ENCODE peak calls at places on chromosome 15, in nine cellular contexts. I, Z, E, F, S, J, B, X and K are unnamed samples.
A peak's percentile ranks its signal among the peaks of the same experiment; 100 is the strongest.

GRCh38 chr15:56891852-56892251 is 26.6 kb upstream of the TCF12 start:
- DNase-seq in I (no peak), Z (no peak), E (no peak), F (no peak), S (no peak), J (no peak), B (no peak), X (no peak), K (no peak)

GRCh38 chr15:59349715-59350420 is 22.8 kb downstream of the MYO1E start:
- DNase-seq in I (peak; percentile 53), Z (peak; percentile 33), E (peak; percentile 35), F (peak; percentile 13), S (no peak), J (peak; percentile 83), B (peak; percentile 94), X (no peak), K (no peak)

GRCh38 chr15:100438570-100438969 is 90.2 kb downstream of the CERS3 start:
- DNase-seq in I (peak; percentile 51), Z (no peak), E (no peak), F (no peak), S (no peak), J (no peak), B (peak; percentile 1), X (peak; percentile 11), K (peak; percentile 28)

GRCh38 chr15:92083190-92083589 is 229.7 kb downstream of the SLCO3A1 start:
- DNase-seq in I (no peak), Z (no peak), E (no peak), F (no peak), S (no peak), J (no peak), B (no peak), X (no peak), K (no peak)

GRCh38 chr15:65996901-65997300 is 127.6 kb downstream of the RAB11A start:
- DNase-seq in I (no peak), Z (no peak), E (no peak), F (no peak), S (no peak), J (no peak), B (no peak), X (no peak), K (no peak)

GRCh38 chr15:28943611-28944230 is 57.9 kb downstream of the APBA2 start:
- DNase-seq in I (no peak), Z (no peak), E (no peak), F (no peak), S (no peak), J (peak; percentile 34), B (no peak), X (no peak), K (no peak)

GRCh38 chr15:57932348-57932747 is 133.2 kb downstream of the ALDH1A2 start:
- DNase-seq in I (no peak), Z (no peak), E (no peak), F (no peak), S (no peak), J (no peak), B (no peak), X (no peak), K (no peak)

GRCh38 chr15:27458370-27459084 is 487.5 kb downstream of the GABRG3 start:
- DNase-seq in I (no peak), Z (no peak), E (no peak), F (no peak), S (no peak), J (no peak), B (no peak), X (no peak), K (no peak)

GRCh38 chr15:60093273-60094067 is 89.4 kb downstream of the FOXB1 start:
- DNase-seq in I (no peak), Z (no peak), E (no peak), F (no peak), S (no peak), J (no peak), B (no peak), X (no peak), K (no peak)

GRCh38 chr15:62853833-62854210 is 188.7 kb upstream of the TPM1 start:
- DNase-seq in I (no peak), Z (no peak), E (no peak), F (no peak), S (no peak), J (no peak), B (no peak), X (no peak), K (peak; percentile 91)

GRCh38 chr15:80970018-80970657 is 19.5 kb downstream of the MESD start:
- DNase-seq in I (peak; percentile 69), Z (peak; percentile 41), E (peak; percentile 13), F (no peak), S (peak; percentile 54), J (peak; percentile 64), B (peak; percentile 65), X (peak; percentile 34), K (no peak)

GRCh38 chr15:56774356-56774755 is 41.0 kb upstream of the ZNF280D start:
- DNase-seq in I (no peak), Z (no peak), E (no peak), F (no peak), S (no peak), J (no peak), B (no peak), X (no peak), K (no peak)

GRCh38 chr15:64274541-64274940 is 81.4 kb downstream of the CSNK1G1 start:
- DNase-seq in I (no peak), Z (no peak), E (no peak), F (no peak), S (no peak), J (no peak), B (no peak), X (no peak), K (no peak)

GRCh38 chr15:77897896-77898406 is 179.6 kb downstream of the TBC1D2B start:
- DNase-seq in I (no peak), Z (no peak), E (no peak), F (no peak), S (no peak), J (no peak), B (no peak), X (no peak), K (no peak)

GRCh38 chr15:32844118-32844711 is 126.4 kb downstream of the GREM1 start:
- DNase-seq in I (no peak), Z (no peak), E (no peak), F (no peak), S (peak; percentile 17), J (no peak), B (peak; percentile 66), X (no peak), K (no peak)

GRCh38 chr15:25710184-25710583 is 152.9 kb downstream of the ATP10A start:
- DNase-seq in I (peak; percentile 65), Z (no peak), E (no peak), F (no peak), S (no peak), J (peak; percentile 63), B (no peak), X (peak; percentile 23), K (no peak)

GRCh38 chr15:89198934-89199333 is 22.4 kb downstream of the RLBP1 start:
- DNase-seq in I (no peak), Z (no peak), E (no peak), F (no peak), S (no peak), J (no peak), B (no peak), X (no peak), K (no peak)

GRCh38 chr15:90191795-90192494 is 9.2 kb upstream of the SEMA4B start:
- DNase-seq in I (peak; percentile 46), Z (no peak), E (no peak), F (no peak), S (peak; percentile 88), J (no peak), B (no peak), X (peak; percentile 12), K (peak; percentile 58)

GRCh38 chr15:51450001-51450400 is 108.5 kb downstream of the GLDN start:
- DNase-seq in I (no peak), Z (no peak), E (no peak), F (no peak), S (no peak), J (no peak), B (peak; percentile 15), X (no peak), K (no peak)

GRCh38 chr15:57153140-57153539 is 223.2 kb upstream of the CGNL1 start:
- DNase-seq in I (peak; percentile 5), Z (no peak), E (no peak), F (no peak), S (no peak), J (no peak), B (peak; percentile 62), X (no peak), K (peak; percentile 63)

GRCh38 chr15:52019394-52020252 is 604 bp downstream of the MAPK6 start:
- DNase-seq in I (peak; percentile 74), Z (peak; percentile 51), E (peak; percentile 61), F (peak; percentile 70), S (peak; percentile 77), J (peak; percentile 94), B (peak; percentile 92), X (peak; percentile 45), K (peak; percentile 65)

GRCh38 chr15:20295238-20295811 is 246.3 kb downstream of the GOLGA6L6 start:
- DNase-seq in I (no peak), Z (no peak), E (no peak), F (no peak), S (no peak), J (peak; percentile 60), B (no peak), X (no peak), K (no peak)

GRCh38 chr15:52717924-52718323 is 38.7 kb upstream of the ATOSA start:
- DNase-seq in I (no peak), Z (no peak), E (no peak), F (no peak), S (no peak), J (no peak), B (no peak), X (no peak), K (no peak)

GRCh38 chr15:55823191-55823670 is 80.3 kb upstream of the PRTG start:
- DNase-seq in I (no peak), Z (no peak), E (peak; percentile 7), F (no peak), S (no peak), J (no peak), B (peak; percentile 21), X (no peak), K (peak; percentile 7)

GRCh38 chr15:62972814-62973213 is 69.7 kb upstream of the TPM1 start:
- DNase-seq in I (no peak), Z (no peak), E (no peak), F (no peak), S (no peak), J (no peak), B (peak; percentile 83), X (no peak), K (no peak)

GRCh38 chr15:61447981-61448380 is 218.9 kb upstream of the RORA start:
- DNase-seq in I (no peak), Z (no peak), E (no peak), F (no peak), S (no peak), J (no peak), B (no peak), X (no peak), K (no peak)